ENCODE peak calls at places on chromosome 22, in eight cellular contexts. Z is hepatocyte, J is lower lobe of right lung, K is AG10803, Q is AG09309, P is fibroblast of lung, H is WTC11, T is upper lobe of right lung. X is an unnamed sample.

GRCh38 chr22:27214691-27215090 is 557.3 kb downstream of the MIAT start:
- DNase-seq in J (no peak), P (no peak), Q (no peak), Z (no peak), T (no peak), H (no peak), K (no peak), X (no peak)

GRCh38 chr22:26556904-26557303 is 33.0 kb downstream of the TPST2 start:
- DNase-seq in Q (no peak), J (no peak), K (no peak), P (no peak), H (no peak), T (no peak), Z (no peak), X (no peak)

GRCh38 chr22:19356708-19357269 is 65.3 kb upstream of the CLTCL1 start:
- DNase-seq in H (no peak), T (no peak), Q (no peak), J (no peak), P (no peak), K (no peak), Z (no peak), X (no peak)

GRCh38 chr22:19872779-19873137 is 18.1 kb upstream of the GNB1L start:
- DNase-seq in H (peak; percentile 27), K (no peak), P (no peak), T (peak; percentile 63), Z (no peak), Q (no peak), J (peak; percentile 43), X (peak; percentile 13)

GRCh38 chr22:44838316-44839016 is 86.1 kb downstream of the ARHGAP8 start:
- DNase-seq in K (no peak), P (no peak), H (no peak), Z (no peak), T (no peak), Q (no peak), J (no peak), X (no peak)

GRCh38 chr22:49233507-49234100 is 594.1 kb downstream of the BRD1 start:
- DNase-seq in P (no peak), H (no peak), Q (no peak), T (no peak), J (no peak), Z (no peak), K (no peak), X (no peak)

GRCh38 chr22:48586799-48587185 is 1240.9 kb downstream of the BRD1 start:
- DNase-seq in H (no peak), P (no peak), K (no peak), Q (no peak), J (peak; percentile 35), Z (no peak), T (no peak), X (no peak)

GRCh38 chr22:26894766-26895485 is 237.5 kb downstream of the MIAT start:
- DNase-seq in K (peak; percentile 93), Z (peak; percentile 73), J (no peak), Q (peak; percentile 84), H (no peak), T (no peak), P (peak; percentile 96), X (no peak)

GRCh38 chr22:40241200-40241763 is 63.6 kb downstream of the TNRC6B start:
- DNase-seq in K (no peak), Z (no peak), H (no peak), P (no peak), T (no peak), Q (no peak), J (no peak), X (no peak)

GRCh38 chr22:50244420-50245213 is at the start of gene TUBGCP6:
- DNase-seq in P (peak; percentile 94), T (peak; percentile 98), Q (peak; percentile 38), J (peak; percentile 98), Z (peak; percentile 97), H (peak; percentile 91), K (peak; percentile 87), X (peak; percentile 95)
- TF ChIP-seq CTCF in P (no peak), T (peak; percentile 21), Q (peak; percentile 31), J (peak; percentile 28), Z (peak; percentile 19), H (no peak), K (peak; percentile 33), X (peak; percentile 32)

GRCh38 chr22:32202161-32202538 is 2.7 kb downstream of the RFPL2 start:
- DNase-seq in P (no peak), T (no peak), Z (no peak), J (no peak), K (no peak), H (no peak), Q (no peak), X (no peak)

GRCh38 chr22:32203181-32204105 is 1.4 kb downstream of the RFPL2 start:
- DNase-seq in P (no peak), J (no peak), H (peak; percentile 36), K (no peak), Z (peak; percentile 14), Q (no peak), T (no peak), X (no peak)

GRCh38 chr22:32204211-32204855 is 540 bp downstream of the RFPL2 start:
- DNase-seq in P (no peak), K (no peak), Q (no peak), J (no peak), H (peak; percentile 63), T (no peak), Z (peak; percentile 56), X (no peak)

GRCh38 chr22:32200752-32201151 is 4.1 kb downstream of the RFPL2 start:
- DNase-seq in K (no peak), J (no peak), T (no peak), Z (no peak), P (no peak), Q (no peak), H (no peak), X (no peak)

GRCh38 chr22:32202539-32203180 is 2.2 kb downstream of the RFPL2 start:
- DNase-seq in J (peak; percentile 76), H (peak; percentile 63), T (peak; percentile 83), K (peak; percentile 23), Z (peak; percentile 84), P (peak; percentile 41), Q (no peak), X (peak; percentile 61)
- TF ChIP-seq CTCF in J (peak; percentile 55), H (peak; percentile 37), T (peak; percentile 55), K (peak; percentile 53), Z (peak; percentile 65), P (peak; percentile 36), Q (peak; percentile 55), X (peak; percentile 75)

DNA sequence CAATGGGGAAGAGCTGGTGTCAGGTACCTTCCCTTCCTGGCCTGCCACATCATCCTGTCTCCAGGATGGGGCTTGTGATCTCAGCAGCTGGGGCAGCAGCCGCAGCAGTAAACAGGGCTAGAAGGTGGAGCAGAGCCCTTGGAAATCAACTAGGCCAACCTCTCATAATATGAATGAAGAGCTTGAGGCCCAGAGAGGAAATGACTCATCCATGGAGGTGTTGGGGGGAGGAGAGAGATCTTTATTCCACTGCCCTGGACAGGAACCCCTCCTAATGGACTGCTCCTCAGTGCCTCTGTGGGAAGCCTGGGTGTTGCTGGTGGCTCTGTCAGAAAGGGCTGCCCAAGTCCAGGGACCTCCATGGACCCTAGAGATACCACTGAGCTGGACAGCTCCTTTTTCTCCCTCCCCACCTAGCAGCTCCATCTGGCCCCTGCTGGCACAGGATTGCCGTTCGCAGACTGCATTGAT is 111.8 kb downstream of the OSBP2 start:
- DNase-seq in P (peak; percentile 88), H (peak; percentile 38), Z (no peak), J (no peak), T (no peak), K (peak; percentile 42), Q (no peak), X (peak; percentile 54)
- TF ChIP-seq CTCF in P (no peak), H (no peak), Z (no peak), J (no peak), T (no peak), K (no peak), Q (no peak), X (no peak)

GRCh38 chr22:36331306-36331911 is 56.4 kb downstream of the MYH9 start:
- DNase-seq in J (peak; percentile 89), T (peak; percentile 85), H (peak; percentile 54), P (peak; percentile 98), K (peak; percentile 90), Q (peak; percentile 73), Z (peak; percentile 88), X (no peak)

GRCh38 chr22:36333632-36334031 is 54.1 kb downstream of the MYH9 start:
- DNase-seq in P (no peak), T (no peak), Z (peak; percentile 46), J (no peak), H (no peak), Q (no peak), K (no peak), X (no peak)

GRCh38 chr22:36332623-36333331 is 55.0 kb downstream of the MYH9 start:
- DNase-seq in Q (no peak), K (peak; percentile 42), T (no peak), P (peak; percentile 91), Z (peak; percentile 71), H (peak; percentile 44), J (peak; percentile 61), X (no peak)

GRCh38 chr22:36330655-36331305 is 57.0 kb downstream of the MYH9 start:
- DNase-seq in K (peak; percentile 51), T (no peak), P (peak; percentile 77), Z (peak; percentile 44), Q (no peak), H (no peak), J (no peak), X (no peak)

DNA sequence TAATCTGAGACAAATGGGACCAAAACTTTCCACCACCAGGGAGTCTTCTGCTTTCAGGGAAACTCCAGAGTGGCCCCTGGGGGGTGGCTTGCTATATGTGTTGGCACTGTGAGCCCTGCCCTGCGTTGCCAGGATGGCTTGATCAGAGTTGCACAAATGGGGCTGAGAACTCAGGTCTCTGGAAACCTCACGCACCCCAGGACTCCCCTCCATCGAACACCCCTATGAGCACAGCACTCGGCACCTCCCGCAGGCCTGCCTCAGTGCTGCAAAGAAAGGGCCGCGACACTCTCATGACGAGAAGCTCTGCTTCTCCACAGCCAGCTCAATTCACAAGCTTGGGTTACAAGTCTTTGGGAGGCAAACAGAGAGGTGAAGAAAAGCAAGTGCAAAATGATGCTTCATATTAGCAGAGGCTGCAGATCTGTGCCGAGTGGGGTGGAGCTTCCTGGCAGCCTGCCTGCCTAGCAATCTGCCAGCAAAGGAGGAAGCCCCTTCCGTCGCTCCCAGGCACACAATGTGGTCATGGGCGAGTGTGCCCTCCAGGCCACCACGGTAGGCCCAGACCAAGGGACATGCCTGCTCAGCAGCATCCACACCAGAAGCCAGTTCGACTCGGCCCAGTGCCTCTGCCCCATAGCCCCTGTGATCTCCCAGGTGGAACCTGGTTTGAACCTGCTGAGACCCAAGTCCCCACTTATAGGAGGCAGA is 55.7 kb downstream of the MYH9 start:
- DNase-seq in P (peak; percentile 60), Z (peak; percentile 47), K (peak; percentile 47), J (peak; percentile 85), H (no peak), T (peak; percentile 82), Q (no peak), X (no peak)
- TF ChIP-seq CTCF in P (no peak), Z (no peak), K (peak; percentile 16), J (no peak), H (no peak), T (no peak), Q (no peak), X (no peak)

GRCh38 chr22:37428649-37429586 is 1.6 kb upstream of the ELFN2 start:
- DNase-seq in T (no peak), J (no peak), K (peak; percentile 20), H (peak; percentile 81), P (peak; percentile 45), Q (no peak), Z (peak; percentile 83), X (peak; percentile 77)
- TF ChIP-seq CTCF in T (peak; percentile 66), J (peak; percentile 78), K (peak; percentile 76), H (peak; percentile 68), P (peak; percentile 86), Q (peak; percentile 76), Z (peak; percentile 77), X (peak; percentile 75)